ENCODE peak calls at places on chromosomes 1 and 21, in nine cellular contexts. R, X, C, I, V, Y, K, J and T are unnamed samples. For H3K4me1, the result is how much of the 10 kb centered on the place peaks cover.

GRCh38 chr1:15489052-15489736 is 13.3 kb downstream of the CELA2B start:
- DNase-seq in R (no peak), X (no peak), C (peak), I (no peak), V (no peak), Y (no peak), K (no peak), J (no peak), T (peak)

GRCh38 chr1:150577557-150578277 is 1.7 kb downstream of the MCL1 start:
- DNase-seq in R (no peak), X (no peak), C (no peak), I (no peak), V (peak), Y (no peak), K (no peak), J (no peak), T (no peak)

GRCh38 chr1:5311634-5312298 is 657.4 kb downstream of the AJAP1 start:
- DNase-seq in R (no peak), X (no peak), C (no peak), I (no peak), V (no peak), Y (no peak), K (no peak), J (no peak), T (no peak)

GRCh38 chr1:98963359-98963758 is 41.3 kb downstream of the PLPPR5 start:
- DNase-seq in R (no peak), X (no peak), C (no peak), I (no peak), V (no peak), Y (no peak), K (no peak), J (no peak), T (no peak)

GRCh38 chr1:10724052-10724494 is 72.4 kb downstream of the CASZ1 start:
- DNase-seq in R (no peak), X (peak), C (peak), I (no peak), V (no peak), Y (no peak), K (no peak), J (no peak), T (peak)

GRCh38 chr1:77170687-77171086 is 48.5 kb downstream of the PIGK start:
- DNase-seq in R (no peak), X (no peak), C (no peak), I (no peak), V (no peak), Y (no peak), K (no peak), J (no peak), T (no peak)

GRCh38 chr1:229376521-229376920 is 33.7 kb upstream of the CCSAP start:
- DNase-seq in R (no peak), X (no peak), C (no peak), I (no peak), V (no peak), Y (no peak), K (no peak), J (no peak), T (no peak)

GRCh38 chr1:9886063-9886742 is 23.9 kb downstream of the CTNNBIP1 start:
- DNase-seq in R (no peak), X (peak), C (peak), I (no peak), V (no peak), Y (no peak), K (no peak), J (no peak), T (no peak)

GRCh38 chr1:92909321-92909720 is 51.9 kb downstream of the DIPK1A start:
- DNase-seq in R (no peak), X (no peak), C (no peak), I (peak), V (no peak), Y (no peak), K (no peak), J (no peak), T (no peak)

GRCh38 chr1:211711313-211711712 is 35.9 kb upstream of the NEK2 start:
- DNase-seq in R (no peak), X (no peak), C (no peak), I (no peak), V (no peak), Y (no peak), K (no peak), J (no peak), T (no peak)

GRCh38 chr1:223834660-223835263 is 11.0 kb downstream of the TP53BP2 start:
- DNase-seq in R (no peak), X (no peak), C (no peak), I (no peak), V (no peak), Y (no peak), K (no peak), J (no peak), T (no peak)

GRCh38 chr1:6727535-6727934 is 25.9 kb upstream of the DNAJC11 start:
- DNase-seq in R (peak), X (peak), C (peak), I (peak), V (peak), Y (no peak), K (peak), J (peak), T (peak)

GRCh38 chr1:224851850-224852261 is 77.6 kb upstream of the DNAH14 start:
- DNase-seq in R (no peak), X (no peak), C (no peak), I (no peak), V (no peak), Y (no peak), K (no peak), J (no peak), T (no peak)

GRCh38 chr1:168550971-168551370 is 7.2 kb upstream of the XCL2 start:
- DNase-seq in R (no peak), X (no peak), C (no peak), I (no peak), V (no peak), Y (no peak), K (no peak), J (no peak), T (no peak)

GRCh38 chr1:224922404-224923164 is 6.9 kb upstream of the DNAH14 start:
- DNase-seq in R (no peak), X (no peak), C (no peak), I (no peak), V (peak), Y (no peak), K (no peak), J (no peak), T (peak)

GRCh38 chr1:200099040-200099439 is 71.5 kb downstream of the NR5A2 start:
- DNase-seq in R (no peak), X (no peak), C (peak), I (no peak), V (no peak), Y (no peak), K (peak), J (no peak), T (no peak)

GRCh38 chr21:44503901-44504399 is 36.0 kb downstream of the KRTAP10-1 start:
- DNase-seq in R (no peak), X (no peak), C (no peak), I (no peak), V (no peak), Y (no peak), K (no peak), J (peak), T (no peak)

GRCh38 chr1:2112280-2112701 is 62.1 kb downstream of the PRKCZ start:
- DNase-seq in R (no peak), X (peak), C (no peak), I (no peak), V (no peak), Y (no peak), K (no peak), J (no peak), T (no peak)

GRCh38 chr1:115969509-115969908 is 6.8 kb upstream of the SLC22A15 start:
- DNase-seq in R (no peak), X (no peak), C (no peak), I (no peak), V (no peak), Y (no peak), K (peak), J (no peak), T (no peak)

GRCh38 chr1:7278045-7278444 is 492.8 kb downstream of the CAMTA1 start:
- DNase-seq in R (no peak), X (no peak), C (no peak), I (no peak), V (no peak), Y (no peak), K (no peak), J (no peak), T (no peak)

GRCh38 chr1:87333692-87334347 is 5.1 kb downstream of the LMO4 start:
- DNase-seq in R (peak), X (no peak), C (no peak), I (no peak), V (peak), Y (no peak), K (no peak), J (no peak), T (no peak)

GRCh38 chr1:160414836-160415235 is 14.5 kb downstream of the VANGL2 start:
- DNase-seq in R (no peak), X (no peak), C (no peak), I (no peak), V (no peak), Y (no peak), K (no peak), J (no peak), T (no peak)

GRCh38 chr1:26305667-26306289 is 658 bp downstream of the UBXN11 start:
- DNase-seq in R (no peak), X (no peak), C (no peak), I (no peak), V (no peak), Y (no peak), K (no peak), J (no peak), T (no peak)

GRCh38 chr21:31347435-31348032 is 3.5 kb upstream of the TIAM1 start:
- DNase-seq in R (no peak), X (no peak), C (no peak), I (no peak), V (no peak), Y (no peak), K (no peak), J (no peak), T (peak)

GRCh38 chr1:68969430-68969829 is 472.5 kb upstream of the DEPDC1 start:
- DNase-seq in R (no peak), X (no peak), C (no peak), I (no peak), V (no peak), Y (no peak), K (no peak), J (no peak), T (no peak)

GRCh38 chr1:59696421-59697115 is 118.2 kb upstream of the HOOK1 start:
- DNase-seq in R (no peak), X (no peak), C (no peak), I (no peak), V (no peak), Y (no peak), K (no peak), J (no peak), T (no peak)

GRCh38 chr1:64136749-64137568 is 66.5 kb upstream of the UBE2U start:
- DNase-seq in R (peak), X (peak), C (peak), I (peak), V (peak), Y (no peak), K (peak), J (no peak), T (peak)

DNA sequence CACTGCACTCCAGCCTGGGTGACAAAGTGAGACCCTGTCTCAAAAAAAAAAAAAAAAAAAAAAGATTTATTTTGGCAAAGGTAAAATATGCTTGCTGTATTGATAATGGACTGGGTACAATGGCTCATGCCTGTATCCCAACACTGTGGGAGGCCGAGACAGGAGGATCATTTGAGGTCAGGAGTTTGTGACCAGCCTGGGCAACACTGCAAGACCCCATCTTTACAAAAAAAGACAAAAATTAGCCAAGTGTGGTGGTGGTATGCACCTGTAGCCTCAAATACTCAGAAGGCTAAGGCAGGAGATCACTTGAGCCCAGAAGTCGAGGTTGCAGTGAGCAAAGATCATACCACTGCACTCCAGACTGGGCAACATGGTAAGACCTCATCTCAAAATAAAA is 6.3 kb downstream of the SF3A3 start:
- DNase-seq in R (no peak), X (no peak), C (no peak), I (no peak), V (no peak), Y (no peak), K (no peak), J (no peak), T (no peak)
- H3K27ac ChIP-seq in R (no peak), X (no peak), C (no peak), I (no peak), V (no peak), Y (no peak), K (no peak), J (no peak), T (no peak)

GRCh38 chr1:28247603-28248272 is 11.6 kb upstream of the SESN2 start:
- DNase-seq in R (no peak), X (no peak), C (no peak), I (no peak), V (no peak), Y (no peak), K (no peak), J (no peak), T (no peak)
- H3K4me1 ChIP-seq in R (under half), X (under half), C (half or more), I (under half), V (half or more), Y (half or more), K (under half), J (half or more), T (under half)

GRCh38 chr1:51072040-51072439 is 30.0 kb upstream of the C1orf185 start:
- DNase-seq in R (no peak), X (peak), C (no peak), I (no peak), V (no peak), Y (no peak), K (no peak), J (no peak), T (no peak)

GRCh38 chr1:51070011-51070410 is 32.0 kb upstream of the C1orf185 start:
- DNase-seq in R (no peak), X (no peak), C (no peak), I (no peak), V (no peak), Y (no peak), K (no peak), J (no peak), T (no peak)

GRCh38 chr1:51071291-51071690 is 30.7 kb upstream of the C1orf185 start:
- DNase-seq in R (no peak), X (no peak), C (no peak), I (no peak), V (no peak), Y (no peak), K (no peak), J (no peak), T (no peak)

GRCh38 chr1:51072651-51073050 is 29.4 kb upstream of the C1orf185 start:
- DNase-seq in R (no peak), X (no peak), C (no peak), I (no peak), V (no peak), Y (no peak), K (no peak), J (no peak), T (no peak)

GRCh38 chr1:51070640-51071039 is 31.4 kb upstream of the C1orf185 start:
- DNase-seq in R (no peak), X (no peak), C (no peak), I (no peak), V (no peak), Y (no peak), K (no peak), J (no peak), T (no peak)
- H3K27ac ChIP-seq in R (no peak), X (no peak), C (no peak), I (peak), V (no peak), Y (no peak), K (no peak), J (no peak), T (no peak)

GRCh38 chr1:11790880-11791715 is 14.7 kb downstream of the MTHFR start:
- DNase-seq in R (peak), X (peak), C (peak), I (peak), V (no peak), Y (peak), K (peak), J (peak), T (peak)

GRCh38 chr1:11793819-11794218 is 11.9 kb downstream of the MTHFR start:
- DNase-seq in R (no peak), X (peak), C (no peak), I (no peak), V (no peak), Y (no peak), K (no peak), J (peak), T (no peak)

GRCh38 chr1:11790101-11790879 is 15.5 kb downstream of the MTHFR start:
- DNase-seq in R (no peak), X (peak), C (no peak), I (no peak), V (no peak), Y (no peak), K (no peak), J (peak), T (no peak)

GRCh38 chr1:11794446-11795237 is 11.1 kb downstream of the MTHFR start:
- DNase-seq in R (no peak), X (peak), C (no peak), I (no peak), V (no peak), Y (no peak), K (no peak), J (peak), T (no peak)

DNA sequence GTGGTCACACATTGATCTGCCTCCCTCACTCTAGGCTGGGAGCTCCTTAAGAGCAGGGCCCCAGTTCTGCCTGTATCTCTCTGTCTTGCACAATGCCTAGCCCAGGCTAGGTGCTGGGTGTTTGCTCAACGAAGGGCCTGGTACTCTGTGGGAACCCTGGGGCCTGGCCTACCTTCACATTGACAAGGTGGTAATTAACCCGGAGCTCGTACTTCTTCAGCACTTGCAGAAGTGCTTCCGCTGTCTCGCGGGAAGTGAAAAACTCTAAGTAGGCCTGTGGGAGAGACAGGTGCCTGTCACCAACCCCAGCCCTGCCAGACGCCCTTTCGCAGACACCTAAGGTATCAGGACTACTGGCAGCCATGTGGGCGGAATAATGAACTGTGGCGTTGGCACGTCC is 13.7 kb downstream of the MTHFR start:
- DNase-seq in R (no peak), X (peak), C (peak), I (no peak), V (no peak), Y (no peak), K (no peak), J (peak), T (no peak)
- H3K4me1 ChIP-seq in R (under half), X (under half), C (half or more), I (under half), V (under half), Y (half or more), K (under half), J (half or more), T (under half)